ENCODE peak calls at places on chromosomes 16 and 17, in seven cellular contexts. G, K, M, A, L, T and H are unnamed samples. For H3K27me3 and H3K4me1, the result is how much of the 10 kb centered on the place peaks cover.

GRCh38 chr17:16419929-16420271 is 4.5 kb downstream of the TRPV2 start:
- DNase-seq in A (peak), K (no peak), T (no peak), G (no peak), L (no peak), M (no peak), H (no peak)

GRCh38 chr16:3098459-3099394 is at the start of gene ZSCAN10:
- DNase-seq in M (no peak), G (no peak), L (peak), K (peak), A (no peak), T (peak), H (no peak)

GRCh38 chr16:86510465-86511261 is at the start of gene FOXF1:
- DNase-seq in K (peak), G (no peak), L (no peak), A (peak), M (no peak), T (peak), H (no peak)

GRCh38 chr17:59361916-59362810 is 30.7 kb downstream of the YPEL2 start:
- DNase-seq in M (no peak), K (no peak), L (no peak), G (no peak), A (peak), T (no peak), H (no peak)

GRCh38 chr16:68200120-68200783 is 35.7 kb downstream of the ESRP2 start:
- DNase-seq in M (no peak), A (peak), K (peak), G (no peak), T (no peak), L (no peak), H (no peak)

GRCh38 chr16:88194397-88195020 is 188.2 kb upstream of the ZNF469 start:
- DNase-seq in T (no peak), A (no peak), M (peak), G (no peak), K (no peak), L (no peak), H (no peak)

GRCh38 chr16:89261691-89262563 is 44.4 kb downstream of the ZNF778 start:
- DNase-seq in G (no peak), T (no peak), A (no peak), M (no peak), K (no peak), L (no peak), H (no peak)

GRCh38 chr16:89722392-89723278 is 1.3 kb downstream of the ZNF276 start:
- DNase-seq in K (peak), M (peak), G (peak), L (no peak), A (peak), T (peak), H (peak)

GRCh38 chr16:19232988-19233387 is 52.5 kb upstream of the CLEC19A start:
- DNase-seq in M (no peak), T (no peak), G (no peak), L (no peak), A (no peak), K (no peak), H (no peak)

GRCh38 chr17:20916383-20916782 is 126.4 kb downstream of the USP22 start:
- DNase-seq in G (no peak), A (peak), L (no peak), M (no peak), T (no peak), K (no peak), H (no peak)

DNA sequence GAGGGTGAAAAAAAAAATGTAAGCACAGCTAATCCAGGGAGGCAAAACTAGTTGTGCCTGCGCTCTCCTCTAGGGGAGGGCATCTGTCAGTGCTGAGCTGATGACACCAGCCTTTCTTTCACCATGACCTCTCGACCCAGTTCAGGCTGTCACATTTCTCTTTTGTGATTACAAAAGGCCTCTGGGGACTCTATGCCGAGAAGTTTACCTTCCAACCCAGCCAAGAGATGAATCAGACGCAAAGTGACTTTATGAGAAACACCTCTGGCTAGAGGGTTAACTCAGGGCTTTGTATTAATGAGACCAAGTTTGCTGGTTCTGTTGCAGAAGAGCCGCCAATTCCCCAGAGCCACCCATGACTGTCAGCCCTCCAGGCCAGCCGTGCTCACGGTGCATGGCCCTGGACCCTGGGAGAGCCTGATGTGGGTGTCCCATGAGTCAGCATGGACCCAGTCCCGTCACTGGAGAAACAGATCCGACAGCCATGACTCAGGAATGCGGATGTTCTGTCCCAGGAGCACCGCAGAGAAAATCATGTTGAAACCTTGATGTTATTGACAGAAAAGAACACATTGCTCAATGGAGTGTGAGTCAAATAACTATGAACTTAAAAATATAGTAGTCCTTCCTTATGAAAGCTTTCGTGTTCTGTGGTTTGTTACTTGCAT is 437.2 kb downstream of the HS3ST3B1 start:
- DNase-seq in M (no peak), T (peak), K (peak), L (no peak), G (no peak), A (peak), H (no peak)
- H3K27me3 ChIP-seq in M (under half), T (under half), K (under half), L (under half), G (under half), A (under half), H (under half)

GRCh38 chr17:50145532-50146229 is 4.8 kb downstream of the PPP1R9B start:
- DNase-seq in A (no peak), L (no peak), G (no peak), K (no peak), T (no peak), M (no peak), H (no peak)

GRCh38 chr17:50141750-50142119 is 8.7 kb downstream of the PPP1R9B start:
- DNase-seq in A (no peak), K (no peak), M (no peak), L (no peak), T (no peak), G (no peak), H (no peak)

GRCh38 chr17:50144346-50144745 is 6.1 kb downstream of the PPP1R9B start:
- DNase-seq in G (no peak), L (no peak), A (no peak), K (no peak), M (no peak), T (no peak), H (no peak)

GRCh38 chr17:50144845-50145531 is 5.5 kb downstream of the PPP1R9B start:
- DNase-seq in G (no peak), M (no peak), A (no peak), L (no peak), K (no peak), T (no peak), H (no peak)

DNA sequence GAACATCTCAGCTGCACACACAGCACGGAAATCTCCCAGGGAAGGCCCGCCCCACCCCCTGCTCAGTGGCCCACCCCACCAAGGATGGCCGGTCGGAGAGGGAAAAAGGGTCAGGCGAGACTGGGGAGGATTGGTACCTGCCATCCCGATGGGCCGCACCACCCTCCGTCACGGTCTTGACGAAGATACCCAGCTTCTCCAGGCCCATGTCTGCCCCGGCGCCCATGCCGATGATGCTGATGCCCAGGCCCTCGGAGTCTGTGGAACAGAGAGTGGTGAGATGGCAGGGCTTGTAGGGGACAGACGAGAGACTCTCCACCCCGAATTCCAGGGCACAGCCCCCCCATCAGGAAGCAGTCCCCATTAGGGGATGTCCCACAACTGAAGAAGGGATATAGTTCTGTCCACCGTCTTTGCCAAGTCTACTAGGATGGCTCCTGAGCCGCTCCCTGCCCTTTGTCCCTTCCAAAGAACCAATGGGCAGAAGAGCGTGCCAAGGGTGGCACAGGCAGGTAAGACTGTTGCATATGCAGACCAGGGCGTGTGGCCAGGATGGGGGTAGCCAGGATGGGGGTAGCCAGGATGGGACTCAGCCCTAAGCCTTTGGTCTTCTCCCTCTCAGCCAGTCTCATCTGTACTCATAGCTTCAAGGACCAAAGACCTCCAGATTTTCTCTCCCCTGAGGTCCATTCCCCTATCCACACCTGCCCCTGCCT is 6.9 kb downstream of the PPP1R9B start:
- DNase-seq in G (no peak), L (no peak), A (no peak), K (no peak), M (no peak), T (no peak), H (no peak)
- H3K4me1 ChIP-seq in G (under half), L (under half), A (under half), K (under half), M (under half), T (under half), H (half or more)

GRCh38 chr16:55478827-55479559 is at the start of gene MMP2:
- DNase-seq in K (peak), T (peak), M (peak), L (peak), A (no peak), G (no peak), H (no peak)
- H3K27me3 ChIP-seq in K (under half), T (half or more), M (under half), L (under half), A (under half), G (under half), H (under half)

DNA sequence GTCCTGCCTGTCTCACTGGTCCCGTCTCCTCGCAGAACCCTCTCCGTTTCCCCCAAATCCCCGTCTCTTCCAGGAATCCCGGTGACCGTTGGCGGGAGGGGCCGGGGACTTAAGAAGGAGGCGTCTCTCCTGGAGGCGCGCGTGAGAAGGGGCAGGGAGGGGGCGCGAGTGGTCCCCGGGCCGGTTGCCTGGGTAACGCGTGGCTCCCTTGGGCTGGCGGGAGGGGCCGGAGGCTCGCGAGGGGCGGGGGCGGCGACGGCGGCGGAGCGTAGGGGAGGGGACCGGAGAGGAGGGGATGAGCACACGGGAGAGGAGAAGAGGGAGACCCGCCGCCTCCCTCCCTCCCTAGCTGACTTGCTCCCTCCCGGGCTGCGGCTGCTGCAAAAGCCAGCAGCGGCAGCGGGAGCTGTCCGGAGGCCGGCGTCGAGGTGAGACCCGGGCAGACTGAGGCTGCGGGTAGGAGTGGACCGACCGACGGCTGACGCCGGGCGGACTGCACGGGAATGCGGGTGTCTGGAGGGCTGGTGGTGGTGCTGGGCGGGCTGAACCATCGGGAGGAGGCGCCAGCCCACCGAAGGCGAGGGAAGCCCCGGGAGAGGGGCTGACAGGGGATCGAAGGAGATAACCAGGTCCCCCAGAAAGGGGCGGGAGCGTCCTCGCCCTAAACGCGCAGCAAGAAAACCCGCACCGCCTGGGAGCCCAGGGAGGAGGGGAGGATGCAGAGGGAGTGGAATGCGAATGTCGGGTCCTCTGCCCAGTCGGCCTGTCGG is at the start of gene PRRT2:
- DNase-seq in A (no peak), M (peak), L (no peak), T (peak), G (peak), K (peak), H (peak)
- H3K4me1 ChIP-seq in A (under half), M (under half), L (half or more), T (half or more), G (under half), K (under half), H (half or more)

DNA sequence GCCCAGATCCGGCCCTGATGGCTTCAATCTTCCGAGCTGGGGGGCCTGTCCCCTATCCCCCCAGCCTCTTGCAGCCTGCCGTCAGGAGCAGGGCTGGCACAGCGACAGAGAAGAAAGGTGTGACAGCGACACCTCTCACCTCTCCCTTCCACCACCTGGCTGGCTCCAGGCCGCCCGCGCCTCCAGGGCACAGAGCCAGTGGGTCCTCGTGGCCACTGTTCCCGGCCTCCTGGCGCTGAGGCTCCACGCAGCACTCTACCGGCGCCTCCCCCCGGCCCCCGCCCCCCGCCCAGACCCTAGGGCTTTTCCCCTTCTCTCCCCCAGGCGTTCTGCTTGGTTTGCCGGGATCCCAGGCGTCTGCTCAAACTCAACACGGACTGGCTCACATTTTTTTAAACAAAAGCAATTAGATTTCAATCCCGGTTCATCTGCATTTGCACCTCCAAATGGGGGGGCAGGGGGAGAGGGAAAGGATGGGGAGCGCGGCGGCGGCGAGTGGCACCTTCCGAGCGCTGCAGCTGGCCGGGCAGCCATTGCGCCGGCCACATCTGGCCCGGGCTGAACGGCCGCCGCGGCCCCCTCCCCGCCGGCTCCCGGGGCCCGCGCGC is 12.8 kb upstream of the CBX8 start:
- DNase-seq in A (no peak), L (no peak), G (no peak), T (peak), K (no peak), M (peak), H (no peak)
- H3K27me3 ChIP-seq in A (under half), L (half or more), G (under half), T (half or more), K (half or more), M (half or more), H (half or more)

DNA sequence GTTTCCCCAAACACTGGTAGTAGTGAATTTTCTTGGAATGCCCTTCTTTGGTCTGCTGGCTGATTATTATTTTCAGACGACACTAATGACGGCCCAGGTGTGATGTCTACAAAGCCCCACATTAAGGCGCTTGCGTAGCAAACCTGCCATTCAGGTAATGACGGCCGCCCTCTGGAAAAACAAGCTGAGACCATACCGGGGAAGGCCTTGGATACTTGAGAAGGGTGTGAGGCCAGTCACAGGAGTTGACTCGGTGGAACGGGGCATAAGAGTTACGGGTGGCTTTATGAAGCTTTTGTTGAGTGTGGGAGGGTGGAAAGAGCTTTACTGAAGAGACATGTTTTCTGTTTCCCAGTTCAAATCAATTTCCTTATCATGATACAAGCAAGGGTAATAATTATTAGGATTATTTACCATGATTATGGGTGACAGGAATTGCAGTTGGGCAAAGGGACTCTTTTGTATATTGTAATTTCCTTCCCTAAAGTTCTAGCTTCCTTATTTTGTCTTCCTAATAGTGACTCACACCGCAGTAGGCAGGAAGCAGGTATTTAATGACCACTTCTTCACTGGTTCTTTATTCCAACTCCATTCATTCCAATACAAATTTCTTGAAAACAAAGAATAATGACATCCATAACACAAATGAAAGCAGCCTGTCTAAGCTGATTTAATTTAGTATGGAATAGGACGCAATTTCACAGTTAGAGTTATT is 24.8 kb downstream of the KRT23 start:
- DNase-seq in G (no peak), L (no peak), K (no peak), M (no peak), A (no peak), T (no peak), H (no peak)
- H3K4me1 ChIP-seq in G (under half), L (under half), K (under half), M (under half), A (half or more), T (under half), H (under half)

DNA sequence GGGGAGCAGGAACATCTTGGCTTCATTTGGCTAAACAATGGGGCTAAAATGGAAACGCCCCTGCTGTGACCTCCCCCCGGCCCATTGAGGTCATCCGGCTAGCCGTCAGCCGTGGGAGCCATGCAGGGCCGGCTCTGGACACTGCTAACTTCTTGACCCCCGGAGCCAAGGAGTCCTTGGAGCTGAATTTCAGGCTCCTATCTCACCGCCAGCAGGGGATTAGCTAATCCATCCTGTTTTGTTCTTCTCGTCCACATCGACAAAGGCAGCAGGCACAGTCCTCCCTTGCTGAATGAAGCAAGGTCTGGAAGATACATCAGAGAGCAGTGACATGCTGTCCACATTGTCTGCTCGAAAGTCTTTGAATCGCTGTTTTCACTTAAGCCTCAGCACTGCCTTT is 296.1 kb upstream of the N4BP1 start:
- DNase-seq in G (no peak), L (no peak), M (no peak), A (no peak), T (peak), K (no peak), H (no peak)
- H3K27me3 ChIP-seq in G (under half), L (under half), M (under half), A (under half), T (under half), K (under half), H (under half)

DNA sequence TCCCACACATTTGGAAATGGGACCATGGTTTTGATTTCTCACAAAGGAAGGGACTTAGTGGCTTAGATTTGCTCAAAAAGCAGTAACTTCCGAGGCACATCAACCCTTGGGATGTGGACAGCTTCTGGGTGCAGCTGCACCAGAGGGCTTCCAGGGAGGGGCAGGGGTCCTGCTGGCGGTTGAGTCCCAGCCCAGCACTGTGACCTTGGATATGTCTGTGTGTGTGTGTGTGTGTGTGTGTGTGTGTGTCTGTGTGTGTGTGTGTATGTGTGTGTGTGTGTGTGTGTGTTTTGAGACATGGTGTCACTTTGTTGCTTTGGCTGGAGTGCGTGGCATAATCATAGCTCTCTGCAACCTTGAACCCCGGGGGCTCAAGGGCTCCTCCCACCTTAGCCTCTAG is 130.8 kb downstream of the CLEC16A start:
- DNase-seq in T (no peak), M (no peak), A (no peak), L (no peak), G (no peak), K (no peak), H (no peak)
- H3K4me1 ChIP-seq in T (under half), M (under half), A (under half), L (under half), G (under half), K (under half), H (half or more)